ENCODE peak calls at places on chromosomes 5 and 9, in five cellular contexts. L is right lobe of liver; F is fibroblast of the aortic adventitia; W is CD8-positive, alpha-beta T cell; M is gastrocnemius medialis. H is an unnamed sample.

GRCh38 chr5:154753792-154754191 is 1.4 kb upstream of the LARP1 start:
- DNase-seq in L (no peak), F (peak; percentile 99), W (no peak), M (peak; percentile 82), H (peak; percentile 94)

GRCh38 chr5:74200560-74200959 is 440.0 kb downstream of the ENC1 start:
- DNase-seq in L (no peak), F (no peak), W (no peak), M (no peak), H (no peak)

GRCh38 chr5:94471496-94471895 is 146.9 kb downstream of the KIAA0825 start:
- DNase-seq in L (no peak), F (peak; percentile 14), W (no peak), M (no peak), H (peak; percentile 24)

GRCh38 chr5:139644646-139645494 is 3.3 kb upstream of the CXXC5 start:
- DNase-seq in L (peak; percentile 27), F (no peak), W (no peak), M (no peak), H (no peak)

GRCh38 chr9:27726244-27727141 is 153.2 kb upstream of the C9orf72 start:
- DNase-seq in L (peak; percentile 64), F (peak; percentile 61), W (no peak), M (peak; percentile 6), H (peak; percentile 86)

GRCh38 chr5:1772634-1773033 is 27.0 kb downstream of the MRPL36 start:
- DNase-seq in L (no peak), F (peak; percentile 62), W (no peak), M (no peak), H (peak; percentile 68)

GRCh38 chr9:93091453-93092081 is 4.5 kb upstream of the CARD19 start:
- DNase-seq in L (peak; percentile 42), F (peak; percentile 82), W (peak; percentile 50), M (no peak), H (peak; percentile 87)

GRCh38 chr9:18863821-18864220 is 169.2 kb downstream of the SAXO1 start:
- DNase-seq in L (no peak), F (peak; percentile 57), W (no peak), M (no peak), H (no peak)

GRCh38 chr5:101440173-101440572 is 537.1 kb upstream of the ST8SIA4 start:
- DNase-seq in L (no peak), F (no peak), W (no peak), M (no peak), H (no peak)

GRCh38 chr9:89421595-89421994 is 76.3 kb downstream of the SEMA4D start:
- DNase-seq in L (no peak), F (no peak), W (no peak), M (no peak), H (no peak)

GRCh38 chr5:38373733-38374132 is 115.4 kb downstream of the EGFLAM start:
- DNase-seq in L (no peak), F (peak; percentile 2), W (no peak), M (no peak), H (peak; percentile 58)

GRCh38 chr5:68436686-68437520 is 221.3 kb downstream of the PIK3R1 start:
- DNase-seq in L (no peak), F (no peak), W (no peak), M (no peak), H (no peak)

GRCh38 chr9:72509635-72510034 is 11.8 kb upstream of the TMC1 start:
- DNase-seq in L (no peak), F (peak; percentile 61), W (no peak), M (no peak), H (peak; percentile 50)

GRCh38 chr9:5879419-5880181 is 11.1 kb upstream of the MLANA start:
- DNase-seq in L (no peak), F (peak; percentile 59), W (no peak), M (no peak), H (peak; percentile 60)

GRCh38 chr5:134549714-134550113 is 24.2 kb downstream of the JADE2 start:
- DNase-seq in L (no peak), F (peak; percentile 91), W (no peak), M (no peak), H (peak; percentile 61)

GRCh38 chr5:174501461-174502069 is 222.8 kb upstream of the MSX2 start:
- DNase-seq in L (no peak), F (peak; percentile 23), W (no peak), M (no peak), H (peak; percentile 47)

GRCh38 chr5:92513067-92513466 is 1068.0 kb downstream of the NR2F1-AS1 start:
- DNase-seq in L (no peak), F (no peak), W (no peak), M (no peak), H (no peak)

GRCh38 chr9:98995971-98996504 is 52.3 kb downstream of the COL15A1 start:
- DNase-seq in L (no peak), F (no peak), W (peak; percentile 31), M (no peak), H (no peak)

GRCh38 chr5:54311178-54311811 is 922 bp upstream of the ARL15 start:
- DNase-seq in L (no peak), F (peak; percentile 32), W (no peak), M (no peak), H (peak; percentile 29)

GRCh38 chr5:77946381-77947050 is 170.4 kb upstream of the TBCA start:
- DNase-seq in L (no peak), F (no peak), W (no peak), M (no peak), H (no peak)

GRCh38 chr5:83085106-83085505 is 7.8 kb downstream of the XRCC4 start:
- DNase-seq in L (no peak), F (no peak), W (no peak), M (no peak), H (no peak)

GRCh38 chr9:125971050-125971449 is 223.9 kb downstream of the PBX3 start:
- DNase-seq in L (no peak), F (no peak), W (no peak), M (no peak), H (no peak)
- TF ChIP-seq CTCF in L (no peak), F (no peak), W (no peak), M (no peak), H (no peak)

DNA sequence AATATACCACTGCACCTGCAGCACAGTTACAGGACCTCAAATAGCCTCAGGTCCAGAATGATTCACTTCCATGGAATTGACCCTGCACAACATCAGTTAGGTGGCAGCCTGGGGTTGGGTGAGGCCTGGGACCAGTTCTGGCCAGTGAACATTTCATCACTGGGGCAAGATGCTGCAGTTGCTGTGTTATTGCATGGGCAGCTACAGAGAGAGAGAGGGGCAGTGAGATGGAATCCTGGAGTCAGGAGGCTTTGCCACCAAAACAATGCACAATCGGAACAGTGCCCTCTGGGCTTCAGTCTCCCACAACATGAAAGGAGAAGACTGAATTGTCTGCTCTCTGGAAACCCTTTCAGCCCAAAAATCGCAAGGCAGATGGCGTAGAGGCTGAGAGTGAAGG is 51.8 kb downstream of the SH3TC2 start:
- DNase-seq in L (no peak), F (peak; percentile 46), W (no peak), M (no peak), H (no peak)
- TF ChIP-seq CTCF in L (no peak), F (no peak), W (no peak), M (no peak), H (no peak)

GRCh38 chr9:136991993-136992818 is at the start of gene PAXX:
- DNase-seq in L (peak; percentile 95), F (peak; percentile 80), W (peak; percentile 96), M (peak; percentile 85), H (peak; percentile 88)
- TF ChIP-seq CTCF in L (no peak), F (no peak), W (no peak), M (no peak), H (no peak)

GRCh38 chr5:122775713-122776084 is 819 bp downstream of the SNX2 start:
- DNase-seq in L (no peak), F (peak; percentile 21), W (no peak), M (no peak), H (peak; percentile 30)

GRCh38 chr5:122776143-122776542 is 1.3 kb downstream of the SNX2 start:
- DNase-seq in L (no peak), F (no peak), W (no peak), M (no peak), H (no peak)

GRCh38 chr5:122773615-122774014 is 1.3 kb upstream of the SNX2 start:
- DNase-seq in L (no peak), F (no peak), W (no peak), M (no peak), H (peak; percentile 19)

GRCh38 chr5:122774519-122774860 is 390 bp upstream of the SNX2 start:
- DNase-seq in L (no peak), F (no peak), W (no peak), M (no peak), H (no peak)

GRCh38 chr5:122774861-122775712 is at the start of gene SNX2:
- DNase-seq in L (peak; percentile 97), F (peak; percentile 75), W (peak; percentile 92), M (peak; percentile 84), H (peak; percentile 89)
- TF ChIP-seq CTCF in L (no peak), F (peak; percentile 38), W (peak; percentile 44), M (no peak), H (no peak)

DNA sequence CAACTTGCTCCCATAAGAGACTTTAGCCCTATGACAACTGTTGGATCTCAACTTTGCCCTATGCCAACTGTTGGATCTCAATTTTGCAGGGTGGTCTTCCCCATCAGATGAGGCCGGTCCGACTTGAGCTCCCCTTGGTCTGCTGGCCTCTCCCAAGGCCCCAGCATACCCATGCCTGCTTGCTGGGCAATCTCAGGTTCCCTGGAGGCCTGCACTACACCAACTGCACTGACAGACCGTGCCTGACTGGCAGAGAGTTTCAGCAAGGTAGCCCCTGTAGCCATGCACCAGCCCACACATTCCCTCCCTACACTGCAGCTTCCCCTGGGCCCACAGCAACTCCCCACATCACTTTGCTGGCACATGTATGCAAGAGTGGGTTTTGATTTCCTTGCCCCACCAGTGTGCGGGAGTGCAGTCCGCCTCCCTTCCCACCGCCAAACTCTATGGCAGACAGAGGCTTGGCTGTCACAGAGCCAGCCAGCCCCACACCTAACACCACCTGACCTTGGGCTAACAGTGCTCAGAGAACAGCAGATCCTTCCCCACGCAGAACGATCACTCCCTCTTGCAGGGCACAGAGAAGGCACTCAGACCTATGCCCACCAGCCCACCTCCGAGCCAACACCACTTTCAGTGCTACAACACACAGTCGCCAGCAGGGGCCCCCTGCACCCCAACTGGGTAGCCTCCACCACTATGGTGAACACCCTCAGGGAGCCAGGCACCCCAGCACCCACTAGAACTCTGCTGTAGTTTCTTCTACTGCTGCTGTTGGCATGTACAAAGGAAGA is 279.9 kb upstream of the COX7C start:
- DNase-seq in L (no peak), F (no peak), W (no peak), M (no peak), H (no peak)
- TF ChIP-seq CTCF in L (no peak), F (no peak), W (no peak), M (no peak), H (no peak)

DNA sequence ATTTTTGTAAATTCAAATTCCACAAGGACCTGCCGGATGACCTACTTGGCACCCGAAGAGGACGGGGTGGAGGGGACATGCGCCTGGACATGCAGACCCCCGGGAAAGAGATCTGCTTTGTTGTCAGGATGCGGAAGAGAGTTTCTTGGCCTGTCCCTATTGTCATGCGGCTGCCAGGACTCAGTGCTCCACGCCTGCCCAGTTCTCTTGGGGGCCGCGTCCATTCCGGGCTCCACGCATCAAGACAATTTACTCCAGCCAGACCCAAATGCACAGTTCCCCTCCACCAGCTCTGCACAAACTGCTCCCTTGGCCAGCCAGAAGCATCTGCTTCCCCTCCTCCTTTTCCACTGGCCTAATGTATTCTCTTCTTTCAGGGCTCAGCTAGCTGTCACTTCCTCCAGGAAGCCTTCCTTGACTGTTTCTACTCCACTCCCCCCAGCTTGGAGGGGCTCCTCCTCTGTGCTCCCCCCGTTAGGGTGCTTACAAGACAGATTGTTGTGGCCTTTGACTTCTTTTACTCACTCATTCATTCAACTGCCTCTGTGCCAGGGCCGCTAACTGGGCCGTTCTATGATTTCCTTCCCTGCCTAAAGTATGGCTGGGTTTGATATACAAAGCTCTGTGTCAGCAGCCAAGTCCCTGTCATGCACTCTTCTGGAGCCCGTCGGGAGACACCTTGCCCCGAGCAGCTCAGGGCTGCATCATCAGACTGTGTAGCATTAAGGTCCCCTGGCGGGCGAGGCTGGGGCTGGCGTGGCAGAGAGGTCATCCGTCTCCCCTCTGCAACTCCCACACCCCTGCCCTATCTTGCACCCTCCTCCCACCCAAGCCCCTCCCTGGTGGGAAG is 6.6 kb downstream of the FIBCD1 start:
- DNase-seq in L (no peak), F (no peak), W (no peak), M (no peak), H (peak; percentile 40)
- TF ChIP-seq CTCF in L (no peak), F (no peak), W (no peak), M (no peak), H (peak; percentile 20)